ENCODE peak calls at places on chromosome 1, in five cellular contexts. X is PC-3, J is neural progenitor cell, C is HCT116, D is MM.1S. B is an unnamed sample.
A peak's percentile ranks its signal among the peaks of the same experiment; 100 is the strongest.

GRCh38 chr1:179586107-179586823 is 5.4 kb upstream of the TDRD5 start:
- DNase-seq in X (peak; percentile 13), J (peak; percentile 85), C (no peak), D (peak; percentile 36), B (peak; percentile 46)

GRCh38 chr1:118911571-118911970 is 76.6 kb downstream of the TBX15 start:
- DNase-seq in X (no peak), J (no peak), C (no peak), D (no peak), B (no peak)

GRCh38 chr1:9849691-9850441 is 26.1 kb upstream of the CLSTN1 start:
- DNase-seq in X (no peak), J (no peak), C (no peak), D (no peak), B (no peak)

GRCh38 chr1:94209425-94209824 is 28.0 kb downstream of the ARHGAP29 start:
- DNase-seq in X (peak; percentile 27), J (no peak), C (no peak), D (no peak), B (peak; percentile 86)

GRCh38 chr1:230753586-230754251 is 6.5 kb downstream of the CAPN9 start:
- DNase-seq in X (no peak), J (peak; percentile 76), C (peak; percentile 3), D (peak; percentile 48), B (no peak)

GRCh38 chr1:223337174-223337869 is 26.7 kb downstream of the SUSD4 start:
- DNase-seq in X (no peak), J (no peak), C (no peak), D (no peak), B (no peak)

GRCh38 chr1:79161077-79161476 is 154.5 kb upstream of the ADGRL4 start:
- DNase-seq in X (peak; percentile 74), J (no peak), C (no peak), D (no peak), B (peak; percentile 56)

GRCh38 chr1:149843302-149844041 is 55.9 kb upstream of the BOLA1 start:
- DNase-seq in X (peak; percentile 11), J (peak; percentile 31), C (no peak), D (peak; percentile 48), B (peak; percentile 30)

GRCh38 chr1:109298666-109299086 is 8.1 kb downstream of the MYBPHL start:
- DNase-seq in X (peak; percentile 11), J (no peak), C (no peak), D (no peak), B (peak; percentile 81)

GRCh38 chr1:244969355-244970235 is 105.3 kb upstream of the HNRNPU start:
- DNase-seq in X (peak; percentile 84), J (peak; percentile 88), C (peak; percentile 40), D (peak; percentile 69), B (peak; percentile 95)

GRCh38 chr1:204746838-204747442 is 61.4 kb upstream of the LRRN2 start:
- DNase-seq in X (peak; percentile 80), J (peak; percentile 70), C (peak; percentile 53), D (peak; percentile 76), B (peak; percentile 61)

GRCh38 chr1:168507828-168508227 is 36.0 kb downstream of the XCL2 start:
- DNase-seq in X (no peak), J (no peak), C (no peak), D (no peak), B (no peak)

GRCh38 chr1:168509204-168509603 is 34.6 kb downstream of the XCL2 start:
- DNase-seq in X (no peak), J (no peak), C (no peak), D (no peak), B (no peak)

GRCh38 chr1:168509875-168510594 is 33.8 kb downstream of the XCL2 start:
- DNase-seq in X (no peak), J (no peak), C (no peak), D (peak; percentile 82), B (no peak)

GRCh38 chr1:168506204-168506819 is 37.5 kb downstream of the XCL2 start:
- DNase-seq in X (peak; percentile 97), J (no peak), C (peak; percentile 4), D (no peak), B (peak; percentile 90)

DNA sequence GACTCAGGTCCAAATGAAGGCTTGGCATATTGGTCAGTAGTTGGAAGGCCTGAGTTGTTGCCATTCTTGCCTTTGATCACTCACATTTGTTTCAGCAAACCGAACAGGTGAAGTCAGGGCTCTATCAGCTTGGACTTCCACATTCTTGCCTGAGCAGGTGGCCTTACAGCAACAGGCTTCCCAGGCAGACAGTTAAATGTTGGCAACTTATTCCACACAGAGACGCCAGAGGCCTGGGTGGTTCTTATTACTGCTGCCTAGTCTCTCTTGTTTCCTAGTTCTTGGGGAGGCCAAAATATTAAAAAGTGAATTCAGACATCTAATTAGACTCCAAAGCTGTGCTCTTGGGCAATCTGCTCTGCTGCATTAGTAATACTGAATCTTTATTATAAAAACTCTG is 36.5 kb downstream of the XCL2 start:
- DNase-seq in X (no peak), J (no peak), C (no peak), D (no peak), B (peak; percentile 12)
- TF ChIP-seq EZH2phosphoT487 in X (no peak), J (no peak), C (no peak), D (no peak), B (no peak)

DNA sequence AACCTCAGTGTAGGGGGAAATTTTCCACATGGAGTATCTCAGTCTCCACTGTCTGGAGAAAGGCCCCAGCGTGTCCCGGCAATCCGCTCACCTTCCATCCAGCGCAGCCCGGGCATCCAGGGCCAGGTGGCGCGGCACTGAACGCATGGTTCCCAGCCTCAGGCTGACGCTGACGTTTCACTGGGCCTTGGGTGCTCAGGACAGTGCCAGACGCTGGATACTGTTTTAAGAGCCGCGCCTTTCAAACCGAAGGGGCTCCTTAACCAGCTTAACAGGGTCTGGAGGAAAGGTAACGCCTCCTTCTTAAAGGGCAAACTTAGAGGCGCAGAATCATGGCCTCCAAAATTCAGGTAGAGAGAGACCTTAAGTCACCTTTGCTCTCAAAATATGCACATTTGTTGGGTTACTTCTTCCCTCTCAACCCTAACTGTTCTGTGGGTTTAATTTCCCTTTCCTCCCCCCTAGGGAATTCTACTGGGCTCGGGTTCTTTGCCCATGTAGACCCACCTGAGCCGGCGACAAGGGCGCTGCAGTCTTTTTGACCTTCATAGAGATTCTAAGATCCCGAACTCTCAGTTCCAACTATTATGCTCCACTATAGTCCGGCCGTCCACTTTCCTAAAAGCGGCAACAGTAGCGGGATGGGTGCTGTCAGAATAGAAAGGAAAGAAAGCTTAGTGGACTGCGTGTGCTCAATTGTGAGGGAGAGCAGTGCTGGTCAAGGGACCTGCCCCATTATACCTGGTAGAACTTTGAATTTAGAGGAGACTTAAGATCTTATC is 3.5 kb upstream of the LHX9 start:
- DNase-seq in X (no peak), J (peak; percentile 45), C (no peak), D (no peak), B (no peak)
- TF ChIP-seq EZH2 in X (no peak), J (peak; percentile 38), C (no peak), D (no peak), B (peak; percentile 94)

DNA sequence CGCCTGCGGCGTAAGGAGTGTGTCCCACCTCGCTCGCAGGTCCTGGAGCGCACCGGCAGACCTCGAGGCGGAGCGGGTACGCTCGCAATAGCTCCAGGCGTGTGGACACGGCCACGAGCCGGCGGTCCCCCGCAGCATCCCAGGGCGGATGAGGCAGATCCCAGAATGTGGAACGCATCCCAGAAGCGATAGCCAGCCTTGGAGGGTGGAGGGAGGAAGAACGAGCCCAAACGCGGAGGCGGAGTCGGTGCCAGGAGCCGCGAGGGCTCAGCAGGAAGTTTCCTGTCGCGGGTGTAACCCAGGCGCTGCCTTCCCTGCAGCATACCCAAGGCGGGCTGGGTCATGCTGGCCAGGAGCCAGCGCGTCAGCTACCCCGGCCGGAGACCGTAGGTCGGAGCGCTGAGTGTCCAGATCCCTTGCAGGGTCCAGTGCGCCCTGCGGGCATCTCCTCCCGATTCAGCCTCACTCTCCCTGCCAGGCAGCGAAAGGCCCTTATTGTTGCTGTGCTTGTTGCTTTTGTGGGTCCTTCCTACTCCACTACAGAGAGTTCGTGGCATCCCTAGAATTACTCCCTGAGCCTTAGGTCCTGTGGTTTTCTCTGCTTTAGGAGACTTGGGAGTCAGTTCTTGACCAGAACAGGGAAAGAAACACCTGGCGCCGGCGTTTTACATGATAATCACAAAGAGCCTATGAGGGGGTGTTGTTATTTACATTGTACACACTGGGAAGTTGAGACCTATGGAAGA is 27.7 kb downstream of the STYXL2 start:
- DNase-seq in X (peak; percentile 66), J (peak; percentile 67), C (peak; percentile 18), D (no peak), B (peak; percentile 44)
- H3K9ac ChIP-seq in X (peak overlapping the region; percentile 9), J (no peak overlapping the region), C (peak overlapping the region; percentile 59), D (no peak overlapping the region), B (no peak overlapping the region)

GRCh38 chr1:45767035-45767434 is 16.6 kb upstream of the IPP start:
- DNase-seq in X (peak; percentile 7), J (no peak), C (no peak), D (no peak), B (peak; percentile 60)
- TF ChIP-seq EZH2phosphoT487 in X (no peak), J (no peak), C (no peak), D (no peak), B (no peak)

GRCh38 chr1:234216116-234216703 is 157.0 kb upstream of the COA6 start:
- DNase-seq in X (no peak), J (no peak), C (no peak), D (peak; percentile 21), B (no peak)

GRCh38 chr1:234213576-234214128 is 159.6 kb upstream of the COA6 start:
- DNase-seq in X (no peak), J (peak; percentile 22), C (no peak), D (no peak), B (peak; percentile 28)

GRCh38 chr1:234212764-234213406 is 160.4 kb upstream of the COA6 start:
- DNase-seq in X (peak; percentile 73), J (peak; percentile 79), C (no peak), D (peak; percentile 39), B (peak; percentile 53)

GRCh38 chr1:234214911-234215892 is 158.1 kb upstream of the COA6 start:
- DNase-seq in X (no peak), J (peak; percentile 36), C (no peak), D (no peak), B (no peak)

GRCh38 chr1:234214129-234214910 is 158.9 kb upstream of the COA6 start:
- DNase-seq in X (peak; percentile 54), J (peak; percentile 66), C (no peak), D (no peak), B (peak; percentile 63)
- TF ChIP-seq EZH2 in X (no peak), J (peak; percentile 74), C (no peak), D (no peak), B (no peak)

GRCh38 chr1:24077278-24077978 is 34.5 kb downstream of the MYOM3 start:
- DNase-seq in X (no peak), J (no peak), C (no peak), D (no peak), B (no peak)
- H3K9ac ChIP-seq in X (no peak overlapping the region), J (no peak overlapping the region), C (no peak overlapping the region), D (no peak overlapping the region), B (no peak overlapping the region)

GRCh38 chr1:64759968-64760367 is 15.1 kb downstream of the RAVER2 start:
- DNase-seq in X (no peak), J (no peak), C (no peak), D (no peak), B (no peak)
- TF ChIP-seq EZH2phosphoT487 in X (no peak), J (no peak), C (no peak), D (no peak), B (no peak)

B was measured in GM23248.